ENCODE peak calls at places on chromosomes 2 and 18, in six cellular contexts. M is stimulated activated CD8-positive, alpha-beta memory T cell treated with anti-CD3 and anti-CD28 coated beads, Interleukin-15, amount 100 ng/mL, for 24 hours; W is AG08396; Q is small intestine; P is activated gamma-delta T cell treated with Interleukin-2 at 50 U/mL for 16 hours; C is GM12892. A is an unnamed sample.

GRCh38 chr2:46812381-46813024 is 103.1 kb downstream of the MCFD2 start:
- DNase-seq in M (no peak), W (peak; percentile 79), Q (peak; percentile 10), P (no peak), C (no peak), A (no peak)

GRCh38 chr2:169768262-169768995 is 30.2 kb upstream of the SSB start:
- DNase-seq in M (no peak), W (no peak), Q (peak; percentile 40), P (peak; percentile 29), C (peak; percentile 22), A (no peak)

GRCh38 chr2:9663008-9663879 is 32.4 kb upstream of the YWHAQ start:
- DNase-seq in M (no peak), W (no peak), Q (peak; percentile 38), P (no peak), C (no peak), A (no peak)

GRCh38 chr2:45960057-45960863 is 308.8 kb downstream of the PRKCE start:
- DNase-seq in M (no peak), W (no peak), Q (peak; percentile 92), P (no peak), C (no peak), A (no peak)

GRCh38 chr2:235049069-235049468 is 97.3 kb downstream of the SH3BP4 start:
- DNase-seq in M (no peak), W (no peak), Q (peak; percentile 70), P (no peak), C (no peak), A (no peak)

GRCh38 chr2:162928356-162928755 is 89.8 kb upstream of the KCNH7 start:
- DNase-seq in M (no peak), W (no peak), Q (no peak), P (no peak), C (no peak), A (no peak)

GRCh38 chr2:75210409-75210808 is 11.1 kb upstream of the TACR1 start:
- DNase-seq in M (no peak), W (no peak), Q (no peak), P (no peak), C (no peak), A (no peak)

GRCh38 chr2:201116959-201117734 is 1.2 kb downstream of the CFLAR start:
- DNase-seq in M (no peak), W (peak; percentile 70), Q (peak; percentile 83), P (peak; percentile 35), C (no peak), A (peak; percentile 50)

GRCh38 chr2:212145111-212145510 is 393.5 kb downstream of the ERBB4 start:
- DNase-seq in M (no peak), W (peak; percentile 8), Q (no peak), P (no peak), C (no peak), A (no peak)

GRCh38 chr2:180291060-180291459 is 284.0 kb upstream of the CWC22 start:
- DNase-seq in M (no peak), W (no peak), Q (no peak), P (no peak), C (no peak), A (no peak)

GRCh38 chr2:66957198-66957597 is 439.9 kb upstream of the ETAA1 start:
- DNase-seq in M (no peak), W (no peak), Q (no peak), P (no peak), C (no peak), A (no peak)

GRCh38 chr2:109350526-109350925 is 221.5 kb downstream of the SH3RF3 start:
- DNase-seq in M (no peak), W (no peak), Q (no peak), P (no peak), C (no peak), A (no peak)

GRCh38 chr18:46042571-46043123 is 29.4 kb downstream of the PSTPIP2 start:
- DNase-seq in M (no peak), W (peak; percentile 21), Q (no peak), P (no peak), C (no peak), A (no peak)

GRCh38 chr2:179927041-179927440 is 65.6 kb upstream of the ZNF385B start:
- DNase-seq in M (no peak), W (no peak), Q (no peak), P (no peak), C (no peak), A (no peak)

GRCh38 chr2:28365158-28365557 is 27.5 kb upstream of the FOSL2 start:
- DNase-seq in M (no peak), W (no peak), Q (peak; percentile 67), P (no peak), C (no peak), A (no peak)

GRCh38 chr18:61581578-61582204 is 248.5 kb downstream of the CDH20 start:
- DNase-seq in M (peak; percentile 59), W (peak; percentile 85), Q (peak; percentile 62), P (peak; percentile 63), C (peak; percentile 56), A (peak; percentile 29)

GRCh38 chr2:180520816-180521595 is 459.4 kb upstream of the UBE2E3 start:
- DNase-seq in M (no peak), W (no peak), Q (no peak), P (no peak), C (no peak), A (no peak)

GRCh38 chr2:187102381-187102780 is 253.4 kb upstream of the ZSWIM2 start:
- DNase-seq in M (no peak), W (no peak), Q (no peak), P (no peak), C (no peak), A (no peak)

GRCh38 chr2:33457588-33458247 is 18.7 kb upstream of the RASGRP3 start:
- DNase-seq in M (no peak), W (peak; percentile 12), Q (no peak), P (no peak), C (no peak), A (no peak)

GRCh38 chr2:74845991-74846390 is 12.1 kb downstream of the HK2 start:
- DNase-seq in M (no peak), W (no peak), Q (no peak), P (no peak), C (no peak), A (no peak)

GRCh38 chr18:32289480-32290075 is 99.7 kb downstream of the MEP1B start:
- DNase-seq in M (no peak), W (peak; percentile 59), Q (peak; percentile 83), P (no peak), C (no peak), A (peak; percentile 1)

GRCh38 chr2:216344206-216344957 is 27.9 kb downstream of the MARCHF4 start:
- DNase-seq in M (no peak), W (no peak), Q (no peak), P (no peak), C (no peak), A (no peak)

GRCh38 chr18:34658101-34658500 is 52.0 kb upstream of the DTNA start:
- DNase-seq in M (no peak), W (no peak), Q (no peak), P (no peak), C (no peak), A (no peak)